ENCODE peak calls at places on chromosomes 11 and 22, in four cellular contexts. One of them, this sample, is unnamed.

GRCh38 chr11:108803781-108804180 is 138.9 kb downstream of the DDX10 start:
- DNase-seq in activated CD8-positive, alpha-beta memory T cell treated with anti-CD3 and anti-CD28 coated beads for 1 hour: no peak
- DNase-seq in HEK293T: no peak
- DNase-seq in ovary: no peak
- DNase-seq in this sample: no peak

GRCh38 chr22:46390652-46391301 is 55.3 kb downstream of the TRMU start:
- DNase-seq in activated CD8-positive, alpha-beta memory T cell treated with anti-CD3 and anti-CD28 coated beads for 1 hour: no peak
- DNase-seq in HEK293T: peak
- DNase-seq in ovary: peak
- DNase-seq in this sample: peak

GRCh38 chr22:47091241-47091691 is 328.8 kb downstream of the TBC1D22A start:
- DNase-seq in activated CD8-positive, alpha-beta memory T cell treated with anti-CD3 and anti-CD28 coated beads for 1 hour: no peak
- DNase-seq in HEK293T: no peak
- DNase-seq in ovary: no peak
- DNase-seq in this sample: no peak

GRCh38 chr22:43226368-43226979 is 39.5 kb upstream of the TTLL12 start:
- DNase-seq in activated CD8-positive, alpha-beta memory T cell treated with anti-CD3 and anti-CD28 coated beads for 1 hour: no peak
- DNase-seq in HEK293T: peak
- DNase-seq in ovary: peak
- DNase-seq in this sample: no peak

GRCh38 chr11:911031-911889 is 650 bp upstream of the CHID1 start:
- DNase-seq in activated CD8-positive, alpha-beta memory T cell treated with anti-CD3 and anti-CD28 coated beads for 1 hour: peak
- DNase-seq in HEK293T: peak
- DNase-seq in ovary: no peak
- DNase-seq in this sample: peak

GRCh38 chr11:38948392-38948791 is 2350.4 kb upstream of the RAG2 start:
- DNase-seq in activated CD8-positive, alpha-beta memory T cell treated with anti-CD3 and anti-CD28 coated beads for 1 hour: no peak
- DNase-seq in HEK293T: no peak
- DNase-seq in ovary: no peak
- DNase-seq in this sample: no peak

GRCh38 chr22:29520851-29521250 is 32.7 kb downstream of the THOC5 start:
- DNase-seq in activated CD8-positive, alpha-beta memory T cell treated with anti-CD3 and anti-CD28 coated beads for 1 hour: no peak
- DNase-seq in HEK293T: no peak
- DNase-seq in ovary: no peak
- DNase-seq in this sample: no peak

GRCh38 chr11:86941077-86941870 is 13.9 kb downstream of the FZD4 start:
- DNase-seq in activated CD8-positive, alpha-beta memory T cell treated with anti-CD3 and anti-CD28 coated beads for 1 hour: no peak
- DNase-seq in HEK293T: no peak
- DNase-seq in ovary: no peak
- DNase-seq in this sample: no peak

GRCh38 chr11:350723-351255 is 18.5 kb upstream of the B4GALNT4 start:
- DNase-seq in activated CD8-positive, alpha-beta memory T cell treated with anti-CD3 and anti-CD28 coated beads for 1 hour: no peak
- DNase-seq in HEK293T: no peak
- DNase-seq in ovary: peak
- DNase-seq in this sample: no peak

GRCh38 chr11:84290647-84291046 is 1004.5 kb upstream of the CCDC90B start:
- DNase-seq in activated CD8-positive, alpha-beta memory T cell treated with anti-CD3 and anti-CD28 coated beads for 1 hour: no peak
- DNase-seq in HEK293T: no peak
- DNase-seq in ovary: no peak
- DNase-seq in this sample: no peak

This sample was measured in heart right ventricle.